ENCODE peak calls at places on chromosomes 6 and 20, in four cellular contexts. J is PC-9, E is amniotic stem cell, S is T-helper 9 cell. U is an unnamed sample.

GRCh38 chr20:17875106-17875980 is 93.3 kb downstream of the SNX5 start:
- DNase-seq in J (no peak), E (no peak), S (no peak), U (no peak)

GRCh38 chr6:163711615-163712568 is 297.4 kb downstream of the QKI start:
- DNase-seq in J (no peak), E (no peak), S (no peak), U (no peak)

GRCh38 chr6:147949981-147950622 is 392.5 kb upstream of the SASH1 start:
- DNase-seq in J (no peak), E (no peak), S (no peak), U (no peak)

GRCh38 chr20:992801-993535 is 9.1 kb downstream of the RSPO4 start:
- DNase-seq in J (no peak), E (no peak), S (no peak), U (no peak)

GRCh38 chr6:166955865-166956443 is 396 bp downstream of the RNASET2 start:
- DNase-seq in J (peak), E (no peak), S (no peak), U (no peak)

GRCh38 chr6:31399589-31400466 is 3.6 kb upstream of the MICA start:
- DNase-seq in J (peak), E (peak), S (peak), U (peak)

GRCh38 chr6:31666337-31666960 is 569 bp downstream of the CSNK2B start:
- DNase-seq in J (no peak), E (no peak), S (no peak), U (no peak)

GRCh38 chr6:125839471-125839870 is 48.7 kb downstream of the NCOA7 start:
- DNase-seq in J (no peak), E (no peak), S (no peak), U (no peak)

GRCh38 chr6:24630861-24631505 is 15.0 kb downstream of the KIAA0319 start:
- DNase-seq in J (no peak), E (no peak), S (no peak), U (no peak)

GRCh38 chr20:33812673-33813462 is 1.7 kb downstream of the CHMP4B start:
- DNase-seq in J (peak), E (no peak), S (no peak), U (peak)

GRCh38 chr6:6683964-6684363 is 95.4 kb downstream of the LY86 start:
- DNase-seq in J (peak), E (no peak), S (no peak), U (no peak)

GRCh38 chr6:124968401-124968800 is 6.2 kb downstream of the RNF217 start:
- DNase-seq in J (no peak), E (no peak), S (no peak), U (no peak)

GRCh38 chr6:4305056-4305455 is 169.7 kb upstream of the ECI2 start:
- DNase-seq in J (no peak), E (no peak), S (no peak), U (no peak)

GRCh38 chr6:80005406-80005805 is 957 bp downstream of the TTK start:
- DNase-seq in J (no peak), E (no peak), S (no peak), U (no peak)

GRCh38 chr6:125906158-125906998 is 50.2 kb upstream of the HINT3 start:
- DNase-seq in J (no peak), E (no peak), S (peak), U (peak)

GRCh38 chr20:7505835-7506221 is 434.4 kb downstream of the HAO1 start:
- DNase-seq in J (no peak), E (no peak), S (no peak), U (no peak)

GRCh38 chr20:58146761-58147160 is 81.7 kb downstream of the ANKRD60 start:
- DNase-seq in J (no peak), E (no peak), S (no peak), U (no peak)

GRCh38 chr20:62428396-62429160 is 1.2 kb upstream of the RBBP8NL start:
- DNase-seq in J (no peak), E (no peak), S (no peak), U (no peak)

GRCh38 chr6:158290040-158290439 is 22.2 kb upstream of the TULP4 start:
- DNase-seq in J (no peak), E (no peak), S (no peak), U (no peak)

GRCh38 chr20:50826121-50826520 is 31.3 kb downstream of the BCAS4 start:
- DNase-seq in J (no peak), E (no peak), S (no peak), U (no peak)

GRCh38 chr6:98828991-98829411 is 5.4 kb upstream of the POU3F2 start:
- DNase-seq in J (no peak), E (no peak), S (no peak), U (no peak)

GRCh38 chr6:148835920-148836441 is 89.2 kb downstream of the UST start:
- DNase-seq in J (no peak), E (peak), S (no peak), U (peak)

GRCh38 chr20:37316116-37316774 is 26.8 kb downstream of the MANBAL start:
- DNase-seq in J (no peak), E (no peak), S (no peak), U (peak)

GRCh38 chr6:13327691-13328075 is 654 bp downstream of the TBC1D7 start:
- DNase-seq in J (no peak), E (no peak), S (no peak), U (no peak)

GRCh38 chr6:113642714-113643442 is 214.3 kb upstream of the MARCKS start:
- DNase-seq in J (peak), E (no peak), S (no peak), U (no peak)

GRCh38 chr6:44145839-44146238 is 12.8 kb upstream of the CAPN11 start:
- DNase-seq in J (no peak), E (no peak), S (no peak), U (no peak)

GRCh38 chr20:58692579-58693225 is at the start of gene NPEPL1:
- DNase-seq in J (no peak), E (peak), S (peak), U (peak)